ENCODE peak calls at places on chromosome 4, in nine cellular contexts. Y is mucosa of descending colon, B is EL, U is fibroblast of pulmonary artery, Z is RCC 7860, P is kidney tubule cell, Q is KG1, T is SW480, F is NCI-H1092. E is an unnamed sample.

GRCh38 chr4:184911310-184911709 is 85.5 kb upstream of the ACSL1 start:
- DNase-seq in P (peak; percentile 68), Q (no peak), Y (no peak), T (no peak), B (peak; percentile 35), Z (no peak), U (peak; percentile 54), F (no peak), E (no peak)

GRCh38 chr4:60209588-60209987 is 990.5 kb upstream of the ADGRL3 start:
- DNase-seq in F (no peak), U (no peak), B (no peak), Y (no peak), T (no peak), P (no peak), Q (no peak), Z (no peak), E (no peak)

GRCh38 chr4:15478724-15479088 is 9.0 kb downstream of the CC2D2A start:
- DNase-seq in P (no peak), Y (no peak), F (no peak), B (no peak), Q (no peak), Z (no peak), T (no peak), U (no peak), E (no peak)

GRCh38 chr4:104752337-104752736 is 257.6 kb upstream of the CXXC4 start:
- DNase-seq in B (no peak), Z (no peak), Y (no peak), Q (no peak), F (no peak), T (no peak), P (peak; percentile 4), U (no peak), E (no peak)

GRCh38 chr4:48011722-48012121 is 4.8 kb downstream of the CNGA1 start:
- DNase-seq in B (no peak), F (no peak), T (no peak), P (no peak), Y (no peak), Z (no peak), Q (no peak), U (no peak), E (no peak)

GRCh38 chr4:82948647-82949204 is 48.2 kb downstream of the THAP9 start:
- DNase-seq in P (peak; percentile 48), B (peak; percentile 55), F (no peak), T (no peak), Y (no peak), Z (peak; percentile 5), Q (no peak), U (peak; percentile 58), E (no peak)

GRCh38 chr4:147096667-147097604 is 151.3 kb upstream of the TTC29 start:
- DNase-seq in Z (peak; percentile 11), P (peak; percentile 59), U (peak; percentile 84), Y (no peak), F (peak; percentile 21), T (peak; percentile 36), Q (peak; percentile 4), B (peak; percentile 53), E (no peak)

GRCh38 chr4:76956961-76957738 is 7.6 kb downstream of the SEPTIN11 start:
- DNase-seq in U (no peak), T (no peak), Q (no peak), Z (no peak), F (no peak), Y (no peak), P (peak; percentile 54), B (peak; percentile 21), E (no peak)

GRCh38 chr4:6695660-6696581 is 2.2 kb downstream of the S100P start:
- DNase-seq in F (no peak), P (no peak), Z (no peak), Q (peak; percentile 61), Y (peak; percentile 82), B (no peak), U (no peak), T (no peak), E (peak; percentile 89)

GRCh38 chr4:88033309-88033708 is 25.9 kb downstream of the PKD2 start:
- DNase-seq in T (peak; percentile 35), Q (no peak), F (peak; percentile 17), Z (peak; percentile 29), B (peak; percentile 65), U (peak; percentile 80), Y (no peak), P (peak; percentile 63), E (peak; percentile 59)

GRCh38 chr4:156941940-156942548 is 29.6 kb downstream of the PDGFC start:
- DNase-seq in T (peak; percentile 57), F (peak; percentile 70), B (peak; percentile 96), U (peak; percentile 93), Y (peak; percentile 28), Q (no peak), Z (peak; percentile 92), P (peak; percentile 95), E (no peak)

GRCh38 chr4:88969271-88969670 is 87.7 kb downstream of the FAM13A start:
- DNase-seq in Y (no peak), B (no peak), U (no peak), F (no peak), P (no peak), Z (no peak), T (no peak), Q (no peak), E (no peak)

GRCh38 chr4:159508917-159509500 is 406.1 kb downstream of the RAPGEF2 start:
- DNase-seq in Q (no peak), T (no peak), Z (no peak), Y (no peak), F (no peak), P (peak; percentile 12), B (no peak), U (peak; percentile 47), E (no peak)

GRCh38 chr4:26022346-26022891 is 108.4 kb downstream of the SMIM20 start:
- DNase-seq in F (peak; percentile 52), P (peak; percentile 30), Z (no peak), Y (no peak), Q (no peak), B (peak; percentile 67), T (peak; percentile 69), U (peak; percentile 25), E (no peak)